ENCODE peak calls at places on chromosomes 16 and 17, in six cellular contexts. S is endothelial cell of umbilical vein, P is heart left ventricle, V is adrenal gland, C is esophagus squamous epithelium, Q is uterus. A is an unnamed sample.

GRCh38 chr17:39064374-39064773 is 87.1 kb downstream of the PLXDC1 start:
- DNase-seq in V (no peak), P (no peak), C (no peak), S (no peak), Q (no peak), A (no peak)

GRCh38 chr16:11407047-11407982 is 62.1 kb downstream of the RMI2 start:
- DNase-seq in S (peak; percentile 74), V (peak; percentile 90), C (no peak), Q (peak; percentile 60), P (peak; percentile 60), A (no peak)

GRCh38 chr17:81378941-81379511 is 16.2 kb upstream of the BAHCC1 start:
- DNase-seq in C (no peak), V (no peak), Q (no peak), S (no peak), P (no peak), A (peak; percentile 78)

GRCh38 chr17:39099686-39100293 is 51.6 kb downstream of the PLXDC1 start:
- DNase-seq in V (peak; percentile 71), Q (peak; percentile 80), S (no peak), P (peak; percentile 84), C (no peak), A (no peak)

GRCh38 chr16:10517868-10518267 is 62.5 kb downstream of the EMP2 start:
- DNase-seq in V (no peak), C (no peak), Q (no peak), S (no peak), P (no peak), A (no peak)

GRCh38 chr17:74424658-74425057 is 7.2 kb upstream of the GPRC5C start:
- DNase-seq in C (no peak), P (peak; percentile 62), V (no peak), S (no peak), Q (no peak), A (no peak)

GRCh38 chr17:60554377-60554788 is 28.3 kb upstream of the APPBP2 start:
- DNase-seq in P (no peak), S (no peak), V (peak; percentile 74), C (no peak), Q (no peak), A (no peak)

GRCh38 chr16:67804853-67805542 is 1.4 kb downstream of the RANBP10 start:
- DNase-seq in Q (no peak), V (no peak), S (peak; percentile 41), P (no peak), C (no peak), A (no peak)

DNA sequence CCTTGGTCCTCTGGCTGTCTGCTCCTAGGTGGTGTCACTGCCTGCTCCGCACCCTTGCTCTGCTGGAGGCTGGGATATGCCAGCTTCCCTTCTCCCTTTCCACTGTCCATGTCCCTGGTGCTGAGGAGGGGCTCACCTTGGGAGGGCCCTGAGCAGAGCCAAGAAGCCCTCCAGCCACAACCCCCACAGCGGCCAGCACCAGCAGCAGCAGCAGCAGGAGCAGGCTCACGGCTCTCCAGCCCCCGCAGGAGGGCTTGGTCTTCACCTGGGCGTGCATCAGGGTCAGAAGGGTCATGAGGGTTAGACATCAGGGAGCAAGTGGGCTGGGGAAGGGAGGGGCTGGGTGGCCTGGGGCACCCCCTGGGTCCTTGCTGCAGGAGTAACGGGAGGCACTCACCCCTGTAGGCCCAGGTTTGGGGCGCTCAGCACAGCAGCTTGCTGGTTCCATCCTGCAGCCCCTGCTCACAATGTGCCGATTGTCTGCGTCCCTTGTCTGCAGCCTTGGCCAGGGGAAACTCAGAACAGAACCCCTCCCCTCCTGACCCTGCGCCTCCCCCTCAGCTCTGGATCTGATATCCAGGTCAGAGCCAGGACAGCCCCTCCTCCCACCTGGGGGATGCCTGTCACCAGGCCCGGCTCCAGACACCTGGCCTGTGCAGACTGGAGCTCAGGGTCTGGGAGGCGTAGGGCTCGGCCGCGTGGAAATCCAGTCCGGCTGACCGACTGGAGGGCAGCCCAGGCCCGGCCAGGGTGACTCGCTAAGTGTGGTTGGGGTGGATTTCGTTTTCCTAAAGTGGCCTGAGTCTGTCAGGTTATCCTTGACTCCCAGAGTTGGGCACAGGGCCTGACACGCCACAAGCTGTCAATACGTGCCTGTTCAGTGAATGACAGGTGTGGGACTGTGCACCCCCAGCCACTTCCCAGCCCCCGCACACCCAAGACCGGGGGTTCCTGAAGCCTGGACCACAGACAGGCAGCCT is at the start of gene BRICD5:
- DNase-seq in C (no peak), S (no peak), Q (no peak), P (no peak), V (no peak), A (no peak)
- TF ChIP-seq POLR2A in C (no peak), S (no peak), Q (no peak), P (no peak), V (no peak), A (no peak)

GRCh38 chr17:77281024-77281903 is 140.5 kb downstream of the SEC14L1 start:
- DNase-seq in C (no peak), P (peak; percentile 38), V (peak; percentile 57), Q (peak; percentile 28), S (no peak), A (peak; percentile 18)

GRCh38 chr17:77281904-77282367 is 141.2 kb downstream of the SEC14L1 start:
- DNase-seq in P (no peak), V (no peak), Q (no peak), C (no peak), S (no peak), A (no peak)

GRCh38 chr17:77280304-77280910 is 139.6 kb downstream of the SEC14L1 start:
- DNase-seq in V (no peak), Q (no peak), S (peak; percentile 53), P (no peak), C (no peak), A (no peak)

GRCh38 chr17:77282524-77283515 is 142.1 kb downstream of the SEC14L1 start:
- DNase-seq in Q (no peak), S (no peak), P (no peak), V (no peak), C (no peak), A (no peak)

DNA sequence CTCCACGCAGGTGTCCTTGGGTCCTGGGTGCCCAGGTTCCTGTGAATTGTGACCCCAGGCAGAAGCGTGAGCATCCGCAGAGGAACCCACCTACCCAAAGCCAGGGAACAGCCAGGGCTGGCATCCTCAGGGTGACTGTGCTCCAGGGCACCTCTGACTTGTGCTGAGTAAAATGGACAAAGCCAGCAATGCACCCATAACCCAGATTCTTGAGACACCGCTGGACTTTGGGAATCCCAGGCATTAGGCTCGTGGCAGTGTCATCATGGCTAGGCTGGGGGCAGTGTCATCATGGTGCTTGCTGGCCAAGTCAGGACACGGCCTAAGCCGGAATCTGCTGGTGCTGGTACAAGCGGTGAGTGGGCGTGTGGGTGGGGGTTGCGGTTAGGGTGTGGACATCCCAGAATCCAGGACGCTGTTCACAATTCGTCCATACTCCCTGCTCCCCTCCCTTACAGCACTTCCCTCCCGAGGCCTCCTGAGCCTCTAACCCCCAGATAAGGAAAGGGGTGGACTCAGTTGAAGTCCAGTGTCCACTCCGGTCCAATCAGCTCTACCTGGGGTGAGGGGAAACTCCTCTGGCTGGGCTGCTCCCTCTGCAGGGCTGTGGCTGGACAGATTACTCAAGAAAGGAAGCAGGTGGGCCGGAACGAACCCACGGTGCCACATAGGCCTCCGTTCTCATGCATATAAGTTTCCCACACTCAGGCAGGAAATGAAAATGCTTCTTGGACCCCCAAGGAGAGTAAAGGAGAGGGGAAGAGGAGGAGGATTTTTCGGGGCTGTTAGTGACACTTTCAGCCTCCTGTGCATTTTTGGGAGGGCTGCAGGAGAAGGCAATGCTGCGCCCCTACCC is 138.9 kb downstream of the SEC14L1 start:
- DNase-seq in Q (no peak), C (no peak), P (no peak), V (peak; percentile 55), S (no peak), A (no peak)
- TF ChIP-seq CTCF in Q (no peak), C (no peak), P (no peak), V (no peak), S (no peak), A (no peak)

GRCh38 chr17:16442594-16443389 is 27.4 kb downstream of the TRPV2 start:
- DNase-seq in P (no peak), S (no peak), Q (no peak), V (no peak), C (no peak), A (no peak)

GRCh38 chr17:16440814-16441629 is 25.7 kb downstream of the TRPV2 start:
- DNase-seq in Q (no peak), C (no peak), P (no peak), V (no peak), S (no peak), A (no peak)

GRCh38 chr17:16444258-16444886 is 29.0 kb downstream of the TRPV2 start:
- DNase-seq in Q (no peak), C (no peak), S (no peak), V (no peak), P (no peak), A (no peak)

GRCh38 chr17:16442141-16442540 is 26.8 kb downstream of the TRPV2 start:
- DNase-seq in C (no peak), P (no peak), S (no peak), Q (no peak), V (no peak), A (no peak)

DNA sequence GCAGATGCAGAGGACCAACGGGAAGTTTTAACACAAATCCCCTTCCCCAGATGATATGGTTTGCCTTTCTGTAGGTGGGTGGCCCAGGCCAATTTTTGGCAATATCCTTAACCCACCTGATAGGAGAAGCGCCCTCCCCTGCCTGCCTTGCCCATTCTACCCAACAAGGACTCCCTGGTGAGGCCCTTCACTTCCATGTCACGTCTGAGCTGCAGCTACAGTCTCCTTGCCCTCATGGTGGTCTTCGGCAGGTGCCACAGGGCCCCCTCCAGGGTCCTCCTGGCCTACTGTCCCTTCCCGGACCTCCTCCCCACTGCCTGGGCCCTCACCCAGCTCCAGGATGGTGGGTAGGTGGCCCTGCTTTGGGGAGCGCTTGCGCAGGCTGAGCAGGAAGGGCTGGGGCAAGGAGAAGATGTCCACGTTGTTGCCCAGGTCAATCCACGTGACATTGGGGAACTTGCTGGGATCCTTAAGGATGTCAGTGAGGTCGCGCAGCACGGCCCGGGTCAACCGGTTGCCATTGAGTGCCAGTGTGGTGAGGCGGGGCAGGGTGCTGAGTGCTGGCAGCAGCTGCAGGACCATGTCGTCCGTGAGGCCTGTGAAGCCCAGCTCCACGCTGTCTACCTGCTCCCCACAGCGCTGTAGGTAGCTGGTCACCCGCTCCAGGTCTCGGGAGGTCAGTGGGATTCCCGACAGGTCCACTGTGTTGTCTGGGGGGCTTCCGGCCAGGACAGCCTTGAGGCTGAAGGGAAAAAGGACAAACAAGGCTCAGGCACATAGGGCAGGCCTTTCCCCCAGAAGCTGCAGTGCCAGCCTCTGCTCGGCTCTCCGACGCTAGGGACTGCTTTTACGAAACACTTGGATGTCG is 28.3 kb downstream of the TRPV2 start:
- DNase-seq in P (no peak), C (no peak), V (no peak), S (no peak), Q (no peak), A (no peak)
- TF ChIP-seq POLR2A in P (no peak), C (no peak), V (no peak), S (peak; percentile 71), Q (no peak), A (no peak)

GRCh38 chr16:71627631-71628236 is 1.8 kb downstream of the MARVELD3 start:
- DNase-seq in V (no peak), Q (no peak), C (no peak), S (no peak), P (no peak), A (no peak)

GRCh38 chr16:71625113-71625850 is 702 bp upstream of the MARVELD3 start:
- DNase-seq in V (no peak), Q (no peak), P (no peak), S (no peak), C (no peak), A (no peak)

GRCh38 chr16:71628810-71629209 is 2.8 kb downstream of the MARVELD3 start:
- DNase-seq in Q (no peak), S (peak; percentile 54), C (no peak), P (no peak), V (no peak), A (no peak)

GRCh38 chr16:71626858-71627213 is 852 bp downstream of the MARVELD3 start:
- DNase-seq in V (no peak), C (no peak), Q (no peak), S (no peak), P (no peak), A (no peak)

DNA sequence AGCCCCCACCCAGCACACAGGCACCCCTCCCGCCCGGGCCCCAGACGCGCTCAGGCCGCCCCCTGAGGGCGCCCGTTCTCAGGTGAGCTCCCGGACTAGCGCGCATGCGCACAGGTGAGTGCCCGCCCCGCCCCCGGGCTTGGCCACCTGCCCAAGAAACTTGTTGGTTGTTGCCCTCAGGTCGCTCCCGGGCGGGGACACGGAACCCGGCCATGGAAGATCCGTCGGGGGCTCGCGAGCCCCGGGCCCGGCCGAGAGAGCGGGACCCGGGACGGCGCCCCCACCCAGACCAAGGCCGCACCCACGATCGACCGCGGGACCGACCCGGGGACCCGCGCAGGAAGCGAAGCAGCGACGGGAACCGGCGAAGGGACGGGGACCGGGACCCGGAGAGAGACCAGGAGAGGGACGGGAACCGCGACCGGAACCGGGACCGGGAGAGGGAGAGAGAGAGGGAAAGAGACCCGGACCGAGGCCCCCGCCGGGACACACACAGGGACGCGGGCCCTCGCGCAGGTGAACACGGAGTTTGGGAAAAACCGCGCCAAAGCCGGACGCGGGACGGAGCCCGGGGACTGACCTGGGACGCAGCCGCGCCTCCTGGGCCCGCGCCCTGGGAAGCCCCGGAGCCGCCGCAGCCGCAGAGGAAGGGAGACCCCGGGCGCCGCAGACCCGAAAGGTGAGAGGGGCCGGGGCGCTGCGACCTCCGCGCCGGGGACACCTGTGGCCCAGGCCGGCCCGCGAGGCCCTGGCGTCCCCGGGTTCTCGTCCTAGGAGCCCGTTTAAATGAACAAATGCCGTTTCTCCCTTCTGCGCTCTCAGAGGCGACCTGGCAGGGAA is at the start of gene MARVELD3:
- DNase-seq in P (no peak), V (no peak), Q (no peak), C (no peak), S (no peak), A (peak; percentile 94)
- TF ChIP-seq CTCF in P (no peak), V (no peak), Q (no peak), C (no peak), S (no peak), A (no peak)

A was measured in lower leg skin.